ENCODE peak calls at places on chromosome 6, in four cellular contexts. X, E, B and L are unnamed samples.

GRCh38 chr6:95133578-95133977 is 443.8 kb upstream of the MANEA start:
- DNase-seq in X (no peak), E (no peak), B (no peak), L (no peak)

GRCh38 chr6:11043961-11044711 is at the start of gene ELOVL2:
- DNase-seq in X (no peak), E (no peak), B (no peak), L (no peak)

GRCh38 chr6:25136879-25137278 is 142.3 kb upstream of the CARMIL1 start:
- DNase-seq in X (no peak), E (no peak), B (no peak), L (no peak)

GRCh38 chr6:43702522-43703440 is 15.2 kb upstream of the MRPS18A start:
- DNase-seq in X (peak), E (peak), B (peak), L (peak)

GRCh38 chr6:46216879-46217278 is 46.1 kb upstream of the ENPP5 start:
- DNase-seq in X (no peak), E (no peak), B (no peak), L (no peak)

GRCh38 chr6:3919130-3919628 is 70.0 kb downstream of the FAM50B start:
- DNase-seq in X (peak), E (peak), B (no peak), L (no peak)

GRCh38 chr6:20056350-20056992 is 155.8 kb downstream of the MBOAT1 start:
- DNase-seq in X (no peak), E (no peak), B (no peak), L (no peak)

GRCh38 chr6:142416179-142416578 is 114.4 kb downstream of the ADGRG6 start:
- DNase-seq in X (no peak), E (peak), B (no peak), L (no peak)

GRCh38 chr6:55980627-55981211 is 105.3 kb upstream of the BMP5 start:
- DNase-seq in X (no peak), E (no peak), B (no peak), L (no peak)

GRCh38 chr6:4032475-4032874 is 46.5 kb downstream of the FAM217A start:
- DNase-seq in X (no peak), E (no peak), B (no peak), L (no peak)

GRCh38 chr6:155909710-155910109 is 454.1 kb upstream of the NOX3 start:
- DNase-seq in X (no peak), E (no peak), B (no peak), L (no peak)

GRCh38 chr6:121666809-121667208 is 231.4 kb downstream of the GJA1 start:
- DNase-seq in X (no peak), E (no peak), B (no peak), L (no peak)

GRCh38 chr6:27375613-27376079 is 12.9 kb upstream of the ZNF391 start:
- DNase-seq in X (no peak), E (no peak), B (peak), L (no peak)

GRCh38 chr6:27031302-27031701 is 216.2 kb upstream of the PRSS16 start:
- DNase-seq in X (no peak), E (no peak), B (no peak), L (no peak)

GRCh38 chr6:168031411-168032382 is 34.2 kb downstream of the KIF25 start:
- DNase-seq in X (peak), E (no peak), B (no peak), L (no peak)

GRCh38 chr6:53287336-53288225 is 61.2 kb downstream of the ELOVL5 start:
- DNase-seq in X (no peak), E (no peak), B (no peak), L (no peak)

GRCh38 chr6:34145161-34146020 is 496 bp downstream of the GRM4 start:
- DNase-seq in X (no peak), E (no peak), B (no peak), L (no peak)

GRCh38 chr6:111566873-111567517 is 38.7 kb downstream of the TRAF3IP2 start:
- DNase-seq in X (peak), E (peak), B (no peak), L (no peak)

GRCh38 chr6:142566628-142567396 is 265.0 kb downstream of the ADGRG6 start:
- DNase-seq in X (peak), E (no peak), B (peak), L (no peak)

GRCh38 chr6:169250660-169251059 is 3.0 kb downstream of the THBS2 start:
- DNase-seq in X (no peak), E (no peak), B (no peak), L (peak)

GRCh38 chr6:56524891-56525703 is 117.6 kb downstream of the DST start:
- DNase-seq in X (no peak), E (no peak), B (no peak), L (no peak)

GRCh38 chr6:27617046-27617687 is 144.3 kb upstream of the ZNF184 start:
- DNase-seq in X (no peak), E (no peak), B (no peak), L (no peak)

GRCh38 chr6:75532521-75532920 is 38.9 kb upstream of the FILIP1 start:
- DNase-seq in X (no peak), E (no peak), B (no peak), L (no peak)

GRCh38 chr6:55632953-55633352 is 54.0 kb upstream of the HMGCLL1 start:
- DNase-seq in X (no peak), E (no peak), B (no peak), L (no peak)

GRCh38 chr6:3229566-3230274 is 2.3 kb upstream of the TUBB2B start:
- DNase-seq in X (no peak), E (no peak), B (peak), L (no peak)

GRCh38 chr6:72328775-72329174 is 293.1 kb upstream of the KCNQ5 start:
- DNase-seq in X (no peak), E (no peak), B (no peak), L (no peak)

GRCh38 chr6:69780585-69781178 is 16.1 kb downstream of the LMBRD1 start:
- DNase-seq in X (no peak), E (no peak), B (no peak), L (no peak)

GRCh38 chr6:89221971-89222887 is 5.1 kb upstream of the GABRR1 start:
- DNase-seq in X (no peak), E (no peak), B (no peak), L (no peak)

GRCh38 chr6:157699777-157700636 is 123.0 kb upstream of the SNX9 start:
- DNase-seq in X (no peak), E (no peak), B (no peak), L (no peak)

GRCh38 chr6:18433059-18433458 is 45.9 kb downstream of the RNF144B start:
- DNase-seq in X (no peak), E (no peak), B (no peak), L (no peak)

GRCh38 chr6:126628125-126628524 is 288.2 kb downstream of the CENPW start:
- DNase-seq in X (no peak), E (no peak), B (no peak), L (no peak)

GRCh38 chr6:126620747-126621146 is 280.8 kb downstream of the CENPW start:
- DNase-seq in X (no peak), E (no peak), B (no peak), L (no peak)

DNA sequence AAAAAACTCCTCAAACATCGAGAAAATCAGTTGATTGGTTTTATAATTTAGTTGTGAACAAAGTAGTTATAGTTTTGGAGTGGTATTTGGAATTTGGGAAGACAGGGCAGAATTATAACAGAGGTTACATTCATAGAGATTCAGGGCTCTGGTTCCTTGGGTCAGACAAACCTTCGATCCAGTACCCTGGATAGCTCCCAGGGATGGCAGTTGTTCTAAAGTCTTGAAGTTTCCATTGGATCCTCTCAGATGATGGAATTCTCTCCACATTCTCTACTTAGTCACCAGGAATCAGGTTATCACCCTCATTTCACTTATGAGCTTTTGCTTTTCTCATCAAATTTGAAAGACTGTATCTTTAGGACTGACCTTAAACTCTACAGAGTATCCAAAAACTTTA is 285.1 kb downstream of the CENPW start:
- DNase-seq in X (no peak), E (no peak), B (no peak), L (no peak)
- H3K27ac ChIP-seq in X (no peak), E (no peak), B (no peak), L (no peak)

GRCh38 chr6:152573762-152574161 is 63.4 kb downstream of the SYNE1 start:
- DNase-seq in X (no peak), E (no peak), B (no peak), L (no peak)
- H3K27ac ChIP-seq in X (no peak), E (no peak), B (no peak), L (no peak)

GRCh38 chr6:136435096-136435495 is 115.1 kb downstream of the MAP7 start:
- DNase-seq in X (no peak), E (no peak), B (no peak), L (no peak)
- H3K27ac ChIP-seq in X (peak), E (no peak), B (no peak), L (peak)

GRCh38 chr6:16276991-16277981 is 38.9 kb downstream of the GMPR start:
- DNase-seq in X (peak), E (peak), B (no peak), L (no peak)
- H3K27ac ChIP-seq in X (no peak), E (no peak), B (no peak), L (no peak)

GRCh38 chr6:108746841-108747575 is 101.2 kb upstream of the ARMC2 start:
- DNase-seq in X (no peak), E (no peak), B (no peak), L (peak)
- H3K27ac ChIP-seq in X (no peak), E (no peak), B (no peak), L (no peak)

GRCh38 chr6:127120109-127120786 is 1.8 kb downstream of the RSPO3 start:
- DNase-seq in X (no peak), E (peak), B (peak), L (peak)
- H3K27ac ChIP-seq in X (peak), E (no peak), B (no peak), L (no peak)

DNA sequence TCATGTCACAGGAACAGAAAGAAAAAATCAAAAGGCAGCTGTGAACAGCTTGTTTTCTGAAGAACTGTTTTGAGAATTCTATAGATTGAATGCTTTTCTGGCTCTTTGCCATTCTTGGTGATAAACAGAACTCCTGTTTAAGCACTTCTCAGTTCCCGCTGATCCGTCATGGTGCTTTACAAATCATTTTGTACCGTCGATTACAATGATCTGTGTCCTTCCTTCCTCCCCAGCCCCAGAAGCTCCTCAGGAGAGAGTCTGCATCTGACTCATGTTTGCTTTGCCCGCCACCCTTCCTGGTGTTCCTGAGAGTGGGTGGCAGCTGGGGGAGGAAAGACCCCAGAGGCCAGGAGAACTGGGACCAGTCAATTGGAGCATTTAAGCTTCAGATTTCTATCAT is 538.6 kb upstream of the MARCKS start:
- DNase-seq in X (no peak), E (no peak), B (no peak), L (no peak)
- H3K27ac ChIP-seq in X (no peak), E (no peak), B (no peak), L (no peak)

DNA sequence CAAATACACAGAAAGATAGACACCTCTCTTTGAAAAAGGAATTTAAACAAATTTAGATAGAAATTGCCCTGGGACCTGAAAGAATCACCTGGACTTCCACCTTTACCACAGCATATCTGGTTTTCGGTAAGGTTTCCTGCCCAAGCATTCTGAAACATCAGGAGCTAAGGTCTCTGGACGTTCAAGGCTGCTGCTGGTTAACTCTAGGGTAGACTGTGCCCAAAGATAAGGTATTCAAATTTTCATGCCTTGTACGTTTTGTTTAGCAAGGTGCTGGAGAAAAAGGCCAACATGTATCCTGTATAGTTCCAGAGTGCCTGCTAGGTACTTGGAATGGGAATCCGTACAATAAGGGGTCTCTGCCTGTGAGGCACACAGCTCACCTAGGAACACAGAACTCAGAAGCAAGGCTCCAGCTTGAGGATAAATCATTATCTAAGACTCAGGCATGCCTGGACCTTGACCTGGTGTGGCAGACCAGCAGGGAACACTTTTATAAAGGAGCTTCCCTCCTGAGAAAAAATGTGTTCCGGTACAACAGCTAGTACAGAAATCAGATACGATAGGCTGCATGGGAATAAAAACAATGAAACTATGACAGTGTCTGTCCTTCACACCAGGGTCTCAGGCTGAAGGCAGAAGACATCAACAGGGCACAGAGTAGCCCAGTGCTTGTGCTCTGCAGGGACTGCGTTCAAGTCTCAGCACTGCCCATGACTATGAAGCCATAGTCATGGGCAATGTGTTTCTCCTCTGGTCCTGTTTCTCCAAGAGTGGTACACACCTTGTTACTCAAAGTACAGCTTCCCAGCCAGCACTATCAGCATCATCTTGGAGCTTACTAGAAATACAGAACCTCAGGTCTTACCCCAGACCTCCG is 70.4 kb downstream of the METTL24 start:
- DNase-seq in X (no peak), E (no peak), B (no peak), L (no peak)
- H3K27ac ChIP-seq in X (no peak), E (no peak), B (no peak), L (no peak)

GRCh38 chr6:22249646-22250045 is 47.2 kb downstream of the PRL start:
- DNase-seq in X (no peak), E (no peak), B (no peak), L (no peak)
- H3K27ac ChIP-seq in X (peak), E (no peak), B (no peak), L (no peak)